ENCODE peak calls at places on chromosomes 1 and 21, in six cellular contexts. J is H1, W is mesenchymal stem cell, H is H9, I is IMR-90, Y is trophoblast cell. K is an unnamed sample.

GRCh38 chr1:9080704-9081291 is 11.4 kb upstream of the SLC2A5 start:
- DNase-seq in J (no peak), H (no peak), Y (peak), W (peak), I (no peak), K (no peak)

GRCh38 chr1:18943914-18944572 is 12.4 kb downstream of the IFFO2 start:
- DNase-seq in J (no peak), Y (no peak), H (no peak), I (no peak), W (no peak), K (no peak)

GRCh38 chr1:55572878-55573734 is 357.9 kb upstream of the USP24 start:
- DNase-seq in I (peak), W (no peak), J (no peak), H (no peak), Y (peak), K (no peak)

GRCh38 chr1:88983791-88984552 is 8.5 kb downstream of the KYAT3 start:
- DNase-seq in H (no peak), J (no peak), W (peak), Y (peak), I (peak), K (peak)

GRCh38 chr1:71593523-71593922 is 512.7 kb upstream of the ZRANB2 start:
- DNase-seq in H (no peak), J (no peak), W (no peak), Y (no peak), I (peak), K (no peak)

GRCh38 chr1:243740255-243740999 is 109.6 kb downstream of the AKT3 start:
- DNase-seq in W (peak), J (no peak), I (peak), H (no peak), Y (no peak), K (no peak)

GRCh38 chr1:7405844-7406500 is 365.1 kb upstream of the VAMP3 start:
- DNase-seq in J (peak), I (no peak), H (peak), Y (no peak), W (no peak), K (no peak)

GRCh38 chr21:35566874-35567273 is 493.5 kb downstream of the SETD4 start:
- DNase-seq in H (no peak), Y (no peak), J (no peak), I (no peak), W (no peak), K (no peak)

GRCh38 chr1:180930687-180931086 is 18.0 kb downstream of the KIAA1614 start:
- DNase-seq in J (no peak), W (no peak), Y (no peak), H (no peak), I (no peak), K (no peak)

GRCh38 chr1:19036049-19036546 is 79.6 kb upstream of the IFFO2 start:
- DNase-seq in J (no peak), H (no peak), Y (no peak), I (no peak), W (no peak), K (no peak)

GRCh38 chr1:77084457-77084856 is 134.8 kb downstream of the PIGK start:
- DNase-seq in I (no peak), H (no peak), W (no peak), Y (no peak), J (no peak), K (no peak)

GRCh38 chr1:115336741-115337140 is 1.3 kb downstream of the NGF start:
- DNase-seq in H (no peak), I (no peak), Y (no peak), W (no peak), J (no peak), K (no peak)

GRCh38 chr1:222288056-222288455 is 259.8 kb downstream of the HHIPL2 start:
- DNase-seq in I (peak), J (no peak), Y (peak), H (no peak), W (peak), K (no peak)

DNA sequence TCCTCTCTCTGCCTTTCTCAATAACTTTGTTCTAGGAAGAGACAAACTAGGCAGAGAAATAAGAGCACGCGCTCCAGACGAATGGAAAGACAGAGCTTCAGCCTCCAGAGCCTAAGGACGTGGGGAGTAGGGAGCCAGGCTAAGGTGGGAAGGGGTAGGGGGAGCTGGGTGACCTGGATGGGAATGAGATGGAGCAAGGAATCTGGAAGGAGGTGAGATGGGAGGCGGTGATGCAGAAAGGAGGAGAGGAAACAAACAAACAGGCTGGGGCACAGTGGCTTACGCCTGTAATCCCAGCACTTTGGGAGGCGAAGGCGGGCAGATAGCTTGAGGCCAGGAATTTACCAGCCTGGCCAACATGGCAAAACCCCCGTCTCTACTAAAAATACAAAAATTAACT is 10.8 kb downstream of the CRABP2 start:
- DNase-seq in I (no peak), W (no peak), J (no peak), H (no peak), Y (no peak), K (no peak)
- H2AFZ ChIP-seq in I (no peak), W (no peak), J (no peak), H (no peak), Y (no peak), K (peak)

GRCh38 chr1:51960262-51960661 is 30.2 kb downstream of the RAB3B start:
- DNase-seq in H (peak), J (no peak), W (no peak), Y (peak), I (no peak), K (no peak)
- H2BK5ac ChIP-seq in H (no peak), J (no peak), W (no peak), Y (no peak), I (no peak), K (no peak)

DNA sequence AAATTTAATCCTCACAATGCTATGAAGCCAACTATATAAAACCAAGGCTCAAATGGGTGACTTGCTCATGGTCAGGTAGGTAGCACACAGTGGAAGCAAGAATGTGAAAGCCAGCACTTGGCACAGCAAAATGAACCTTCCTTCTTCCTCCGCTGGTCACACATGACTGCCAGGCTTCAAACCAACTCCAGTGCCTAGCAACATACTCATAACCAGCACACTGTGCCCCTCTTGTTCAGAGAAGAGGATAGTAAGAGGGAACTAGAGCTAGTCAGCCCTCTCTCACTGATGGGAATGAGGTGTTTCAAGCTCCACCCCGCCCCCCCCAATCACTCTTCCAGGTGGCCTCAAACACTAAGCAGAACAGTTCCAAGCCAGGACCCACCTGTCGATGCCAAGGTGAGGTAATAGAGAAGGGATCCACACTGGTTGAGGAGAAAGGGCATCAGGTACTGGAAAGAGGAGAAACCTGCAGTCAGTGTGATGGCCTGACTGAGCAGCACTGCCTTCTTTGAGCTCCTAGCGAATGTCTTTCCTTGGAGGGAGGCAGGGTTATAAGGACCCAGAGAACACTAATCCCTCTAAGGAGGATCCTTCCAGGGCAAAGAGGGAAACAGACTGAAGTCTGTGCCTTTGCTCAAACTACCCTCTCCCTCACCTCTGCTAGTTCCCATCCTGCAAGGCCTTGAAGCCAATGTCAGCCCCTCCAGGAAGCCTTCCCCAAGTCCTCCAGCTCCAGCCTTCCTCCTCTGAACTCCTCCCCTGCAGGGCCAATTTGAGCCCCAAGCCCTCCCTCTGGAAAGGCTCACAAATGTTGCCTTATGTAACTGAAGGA is 1.2 kb downstream of the TMEM234 start:
- DNase-seq in I (no peak), J (no peak), Y (no peak), W (no peak), H (no peak), K (no peak)
- H3K27ac ChIP-seq in I (peak), J (peak), Y (no peak), W (peak), H (no peak), K (no peak)

GRCh38 chr1:20322081-20322824 is 31.6 kb downstream of the VWA5B1 start:
- DNase-seq in I (peak), J (no peak), Y (no peak), H (no peak), W (no peak), K (no peak)
- H2AFZ ChIP-seq in I (peak), J (no peak), Y (no peak), H (no peak), W (no peak), K (peak)

DNA sequence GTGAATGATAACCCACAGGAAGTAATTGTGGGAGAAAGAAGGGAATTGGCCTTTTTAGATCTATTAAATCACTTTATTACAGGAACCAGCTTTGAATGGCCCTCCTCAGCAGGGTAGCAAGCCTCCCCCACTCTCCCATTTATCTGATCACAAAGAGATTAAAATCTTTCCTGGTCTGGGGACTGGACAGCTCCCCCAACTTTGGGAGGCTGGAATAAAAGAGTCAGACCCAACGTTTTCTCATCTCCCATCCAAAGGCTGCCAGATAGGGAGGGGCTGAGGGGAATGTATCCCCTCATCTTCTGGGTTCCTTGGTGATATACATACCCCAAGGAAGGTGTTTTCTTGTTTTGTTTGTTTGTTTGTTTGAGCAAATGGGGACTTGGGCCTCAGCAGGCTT is 2.4 kb downstream of the LIN28A start:
- DNase-seq in I (no peak), H (no peak), W (no peak), J (no peak), Y (no peak), K (no peak)
- H2BK5ac ChIP-seq in I (no peak), H (no peak), W (no peak), J (peak), Y (no peak), K (no peak)

GRCh38 chr21:31281561-31281960 is 62.5 kb downstream of the TIAM1 start:
- DNase-seq in I (no peak), W (no peak), J (no peak), Y (no peak), H (no peak), K (no peak)

GRCh38 chr21:31284797-31285397 is 59.2 kb downstream of the TIAM1 start:
- DNase-seq in Y (no peak), W (peak), H (no peak), J (no peak), I (peak), K (no peak)

GRCh38 chr21:31279986-31280385 is 64.1 kb downstream of the TIAM1 start:
- DNase-seq in I (peak), H (no peak), W (no peak), Y (no peak), J (no peak), K (no peak)

GRCh38 chr21:31282095-31282709 is 61.9 kb downstream of the TIAM1 start:
- DNase-seq in Y (peak), I (peak), H (no peak), J (no peak), W (peak), K (no peak)

GRCh38 chr21:31283025-31283424 is 61.0 kb downstream of the TIAM1 start:
- DNase-seq in W (no peak), J (no peak), I (no peak), Y (no peak), H (no peak), K (no peak)
- H3K27ac ChIP-seq in W (no peak), J (no peak), I (no peak), Y (no peak), H (no peak), K (no peak)

GRCh38 chr1:10779841-10780240 is 16.6 kb downstream of the CASZ1 start:
- DNase-seq in W (no peak), J (no peak), I (no peak), Y (no peak), H (no peak), K (no peak)
- H2AFZ ChIP-seq in W (no peak), J (no peak), I (no peak), Y (no peak), H (no peak), K (no peak)

GRCh38 chr1:40690919-40691537 is 476 bp upstream of the NFYC start:
- DNase-seq in Y (peak), J (no peak), W (no peak), H (no peak), I (no peak), K (no peak)

GRCh38 chr1:40694353-40694874 is 2.9 kb downstream of the NFYC start:
- DNase-seq in Y (no peak), H (no peak), J (no peak), W (no peak), I (no peak), K (no peak)

GRCh38 chr1:40693425-40693824 is 1.9 kb downstream of the NFYC start:
- DNase-seq in J (no peak), Y (no peak), W (no peak), I (no peak), H (no peak), K (no peak)

GRCh38 chr1:40691538-40692428 is at the start of gene NFYC:
- DNase-seq in I (peak), H (peak), Y (peak), W (peak), J (peak), K (peak)

GRCh38 chr1:40692429-40692905 is 963 bp downstream of the NFYC start:
- DNase-seq in J (no peak), I (peak), Y (peak), H (no peak), W (peak), K (no peak)
- H2BK5ac ChIP-seq in J (peak), I (peak), Y (peak), H (peak), W (no peak), K (peak)

DNA sequence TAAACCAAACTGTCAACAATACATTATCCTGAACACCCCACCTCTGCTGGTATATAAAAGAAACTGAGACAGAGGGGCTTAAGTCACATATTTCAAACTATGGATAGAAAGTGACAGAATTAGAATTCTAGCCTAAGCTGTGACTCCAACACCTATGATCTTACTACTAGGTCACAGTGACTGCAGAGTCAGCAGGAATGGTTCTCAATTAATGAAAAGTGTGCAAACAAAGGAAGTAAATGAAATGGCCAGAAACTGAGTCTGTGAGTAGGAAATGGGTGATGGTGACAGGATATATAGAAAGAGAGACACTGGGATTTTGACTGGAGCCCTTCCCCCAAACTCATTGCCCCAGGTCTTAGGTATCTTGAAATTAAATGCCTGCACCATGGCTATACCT is 38.7 kb upstream of the SDC3 start:
- DNase-seq in J (no peak), I (no peak), H (no peak), Y (no peak), W (no peak), K (no peak)
- H3K27ac ChIP-seq in J (no peak), I (no peak), H (no peak), Y (no peak), W (no peak), K (no peak)

DNA sequence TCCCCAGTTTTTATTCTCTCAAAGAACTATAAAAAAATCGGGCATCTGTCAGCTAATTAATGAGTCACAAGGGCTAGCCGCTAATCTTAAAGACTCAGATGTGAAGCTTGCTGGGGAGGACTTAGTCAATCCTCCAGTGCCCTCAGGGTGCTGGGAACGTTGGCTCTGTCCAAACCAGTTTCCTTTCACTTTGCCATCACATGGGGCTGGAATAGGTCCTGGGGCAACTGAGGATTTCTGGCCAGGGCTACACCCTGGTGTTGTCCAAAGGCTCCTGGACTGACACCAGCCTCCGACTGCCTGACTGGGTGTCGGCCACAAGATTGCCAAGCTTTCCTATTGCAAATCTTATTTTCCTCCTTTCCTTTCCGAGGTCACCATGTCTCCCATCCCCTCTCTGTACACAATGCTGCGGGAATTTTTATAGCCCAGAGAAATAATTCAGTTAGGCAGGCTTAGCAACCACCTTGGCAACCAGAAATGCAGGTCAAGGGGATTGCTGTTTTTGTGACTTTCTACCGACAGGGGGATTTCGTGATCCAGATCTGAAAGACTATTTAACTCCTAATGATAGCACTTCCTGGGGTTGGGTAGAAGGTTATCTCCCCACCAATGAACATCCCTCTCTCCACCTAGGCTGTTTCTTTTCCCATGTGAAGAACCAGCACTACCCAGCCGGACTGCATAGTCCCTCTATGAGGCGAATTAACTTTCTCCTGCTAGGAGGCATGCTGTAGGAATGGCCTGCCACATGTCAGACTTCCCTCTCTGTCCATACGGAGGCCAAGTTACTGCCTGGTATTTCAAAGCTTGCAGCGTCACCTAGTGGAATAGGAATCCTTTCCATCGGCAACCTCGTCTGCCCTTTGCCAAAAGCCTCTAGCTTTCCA is 29.9 kb upstream of the CTBS start:
- DNase-seq in W (peak), I (peak), J (peak), Y (peak), H (peak), K (no peak)
- H2AFZ ChIP-seq in W (no peak), I (peak), J (peak), Y (no peak), H (no peak), K (peak)